ENCODE peak calls at places on chromosomes 6 and 20, in six cellular contexts. One of them, this sample, is unnamed.

GRCh38 chr6:341914-342831 is 49.4 kb upstream of the IRF4 start:
- DNase-seq in neuronal stem cell: no peak
- DNase-seq in HCT116: no peak
- DNase-seq in HepG2: no peak
- DNase-seq in Karpas-422: no peak
- DNase-seq in GM23338: no peak
- DNase-seq in this sample: no peak

GRCh38 chr20:17024513-17025105 is 202.2 kb upstream of the PCSK2 start:
- DNase-seq in neuronal stem cell: peak; percentile 48
- DNase-seq in HCT116: peak; percentile 42
- DNase-seq in HepG2: peak; percentile 84
- DNase-seq in Karpas-422: no peak
- DNase-seq in GM23338: peak; percentile 64
- DNase-seq in this sample: no peak

GRCh38 chr6:35080016-35080680 is 61.0 kb downstream of the TCP11 start:
- DNase-seq in neuronal stem cell: no peak
- DNase-seq in HCT116: no peak
- DNase-seq in HepG2: no peak
- DNase-seq in Karpas-422: no peak
- DNase-seq in GM23338: no peak
- DNase-seq in this sample: no peak

GRCh38 chr6:45327956-45328522 is at the start of gene RUNX2:
- DNase-seq in neuronal stem cell: no peak
- DNase-seq in HCT116: no peak
- DNase-seq in HepG2: no peak
- DNase-seq in Karpas-422: no peak
- DNase-seq in GM23338: peak; percentile 28
- DNase-seq in this sample: no peak

GRCh38 chr20:43590036-43590391 is 723 bp upstream of the IFT52 start:
- DNase-seq in neuronal stem cell: no peak
- DNase-seq in HCT116: no peak
- DNase-seq in HepG2: peak; percentile 30
- DNase-seq in Karpas-422: no peak
- DNase-seq in GM23338: peak; percentile 47
- DNase-seq in this sample: no peak

GRCh38 chr6:63904844-63905243 is 269.2 kb downstream of the PHF3 start:
- DNase-seq in neuronal stem cell: no peak
- DNase-seq in HCT116: no peak
- DNase-seq in HepG2: no peak
- DNase-seq in Karpas-422: no peak
- DNase-seq in GM23338: no peak
- DNase-seq in this sample: peak; percentile 69

GRCh38 chr6:29561091-29561490 is 1.6 kb upstream of the UBD start:
- DNase-seq in neuronal stem cell: no peak
- DNase-seq in HCT116: no peak
- DNase-seq in HepG2: peak; percentile 43
- DNase-seq in Karpas-422: no peak
- DNase-seq in GM23338: no peak
- DNase-seq in this sample: no peak

GRCh38 chr20:63351811-63352591 is 9.1 kb downstream of the CHRNA4 start:
- DNase-seq in neuronal stem cell: no peak
- DNase-seq in HCT116: no peak
- DNase-seq in HepG2: no peak
- DNase-seq in Karpas-422: no peak
- DNase-seq in GM23338: peak; percentile 85
- DNase-seq in this sample: no peak

GRCh38 chr6:107192739-107193296 is 77.5 kb upstream of the BEND3 start:
- DNase-seq in neuronal stem cell: no peak
- DNase-seq in HCT116: no peak
- DNase-seq in HepG2: no peak
- DNase-seq in Karpas-422: no peak
- DNase-seq in GM23338: no peak
- DNase-seq in this sample: no peak

GRCh38 chr20:3199976-3200755 is 4.3 kb downstream of the DDRGK1 start:
- DNase-seq in neuronal stem cell: no peak
- DNase-seq in HCT116: no peak
- DNase-seq in HepG2: no peak
- DNase-seq in Karpas-422: no peak
- DNase-seq in GM23338: no peak
- DNase-seq in this sample: no peak

GRCh38 chr6:119575721-119576120 is 226.2 kb upstream of the MAN1A1 start:
- DNase-seq in neuronal stem cell: no peak
- DNase-seq in HCT116: no peak
- DNase-seq in HepG2: no peak
- DNase-seq in Karpas-422: no peak
- DNase-seq in GM23338: no peak
- DNase-seq in this sample: peak; percentile 84

GRCh38 chr6:3913077-3913957 is 64.1 kb downstream of the FAM50B start:
- DNase-seq in neuronal stem cell: no peak
- DNase-seq in HCT116: peak; percentile 69
- DNase-seq in HepG2: peak; percentile 99
- DNase-seq in Karpas-422: no peak
- DNase-seq in GM23338: no peak
- DNase-seq in this sample: no peak

GRCh38 chr6:164247106-164247505 is 832.6 kb downstream of the QKI start:
- DNase-seq in neuronal stem cell: peak; percentile 32
- DNase-seq in HCT116: no peak
- DNase-seq in HepG2: no peak
- DNase-seq in Karpas-422: no peak
- DNase-seq in GM23338: no peak
- DNase-seq in this sample: no peak

GRCh38 chr20:59618131-59618530 is 13.8 kb downstream of the PHACTR3 start:
- DNase-seq in neuronal stem cell: no peak
- DNase-seq in HCT116: no peak
- DNase-seq in HepG2: no peak
- DNase-seq in Karpas-422: no peak
- DNase-seq in GM23338: no peak
- DNase-seq in this sample: no peak

DNA sequence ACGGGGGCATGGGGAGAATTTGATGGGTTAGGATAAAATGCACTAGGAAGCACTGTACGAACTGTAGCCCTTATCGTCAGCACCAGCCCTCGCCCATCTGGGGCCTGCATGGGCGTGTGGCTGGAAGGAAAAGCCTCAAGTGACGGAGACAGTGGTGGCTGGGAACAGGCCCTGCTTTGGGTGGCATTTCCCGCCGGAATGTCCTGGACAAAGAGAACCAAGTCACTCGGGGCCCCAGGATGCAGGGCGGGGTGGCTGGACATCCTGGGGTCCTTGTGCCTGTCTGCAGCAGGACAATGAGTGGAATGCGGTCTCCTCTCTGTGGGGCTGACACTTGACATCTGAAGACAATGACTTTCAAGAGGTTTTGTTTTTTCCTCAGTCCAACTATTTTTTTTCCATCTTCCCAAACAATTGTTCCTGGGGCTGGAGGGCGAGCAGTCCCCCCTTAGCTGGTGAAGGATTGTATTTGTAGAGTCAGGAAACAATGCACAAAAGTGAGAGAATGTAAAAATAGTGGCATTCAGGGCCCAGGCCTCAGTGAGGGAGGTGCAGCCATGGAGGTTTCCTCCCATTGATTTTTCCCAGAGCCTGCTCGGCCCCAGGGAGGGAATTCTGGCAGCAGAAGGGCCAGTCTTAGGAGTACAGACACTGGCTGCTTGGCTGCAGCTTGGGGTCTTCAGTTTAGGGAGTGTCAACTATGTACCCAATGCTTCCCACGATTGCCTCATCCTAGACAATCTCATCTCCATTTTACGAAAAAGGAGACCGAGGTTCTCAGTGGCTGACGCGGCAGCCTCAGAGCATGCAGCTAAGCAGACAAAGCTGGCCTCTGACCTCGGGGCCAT is 64.4 kb downstream of the PREX1 start:
- DNase-seq in neuronal stem cell: peak; percentile 48
- DNase-seq in HCT116: no peak
- DNase-seq in HepG2: no peak
- DNase-seq in Karpas-422: no peak
- DNase-seq in GM23338: peak; percentile 17
- DNase-seq in this sample: no peak
- H3K4me2 ChIP-seq in neuronal stem cell: no peak overlapping the region
- H3K4me2 ChIP-seq in HCT116: no peak overlapping the region
- H3K4me2 ChIP-seq in HepG2: no peak overlapping the region
- H3K4me2 ChIP-seq in Karpas-422: no peak overlapping the region
- H3K4me2 ChIP-seq in GM23338: no peak overlapping the region
- H3K4me2 ChIP-seq in this sample: no peak overlapping the region

DNA sequence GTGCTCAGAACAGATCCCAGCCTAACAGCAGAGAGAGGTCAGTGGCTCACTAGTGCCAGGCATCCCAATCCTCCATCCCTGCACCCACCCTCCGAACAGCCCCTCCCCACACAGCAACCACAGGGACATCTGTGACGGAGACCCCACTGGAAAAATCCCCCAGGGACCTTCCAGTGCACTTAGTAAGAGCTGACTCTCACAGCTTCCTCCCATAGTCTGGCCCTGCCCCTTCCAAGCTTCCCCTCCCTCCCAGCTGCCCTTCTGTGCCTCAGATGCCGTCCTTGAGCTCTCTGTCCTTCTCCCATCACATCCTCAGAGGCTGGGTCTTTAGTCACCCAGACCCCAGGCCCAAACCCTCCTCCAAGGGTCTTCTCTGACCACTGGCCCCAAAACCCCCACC is 9.7 kb upstream of the THBS2 start:
- DNase-seq in neuronal stem cell: no peak
- DNase-seq in HCT116: no peak
- DNase-seq in HepG2: no peak
- DNase-seq in Karpas-422: no peak
- DNase-seq in GM23338: no peak
- DNase-seq in this sample: no peak
- H3K4me2 ChIP-seq in neuronal stem cell: no peak overlapping the region
- H3K4me2 ChIP-seq in HCT116: no peak overlapping the region
- H3K4me2 ChIP-seq in HepG2: no peak overlapping the region
- H3K4me2 ChIP-seq in Karpas-422: no peak overlapping the region
- H3K4me2 ChIP-seq in GM23338: no peak overlapping the region
- H3K4me2 ChIP-seq in this sample: no peak overlapping the region

DNA sequence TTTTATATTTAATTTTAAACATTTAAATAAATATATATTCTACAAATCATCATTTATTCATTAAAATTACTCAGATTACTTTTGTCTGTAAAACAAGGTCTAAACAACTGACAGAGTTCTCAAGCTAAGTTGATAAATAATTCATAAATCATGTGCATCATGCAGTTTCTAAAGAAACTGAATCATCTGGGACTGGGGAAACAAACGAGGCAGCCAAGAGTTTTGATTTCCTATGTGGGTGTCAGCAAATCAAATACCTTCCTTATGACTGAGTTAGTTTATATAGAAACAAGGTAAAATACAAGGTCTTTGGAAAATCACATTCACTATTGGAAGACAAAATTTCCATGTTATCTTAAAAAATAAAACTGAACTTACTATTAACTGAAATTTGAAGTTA is 149.9 kb upstream of the BEND6 start:
- DNase-seq in neuronal stem cell: no peak
- DNase-seq in HCT116: no peak
- DNase-seq in HepG2: no peak
- DNase-seq in Karpas-422: no peak
- DNase-seq in GM23338: no peak
- DNase-seq in this sample: no peak
- H3K4me2 ChIP-seq in neuronal stem cell: no peak overlapping the region
- H3K4me2 ChIP-seq in HCT116: peak overlapping the region; percentile 1
- H3K4me2 ChIP-seq in HepG2: no peak overlapping the region
- H3K4me2 ChIP-seq in Karpas-422: no peak overlapping the region
- H3K4me2 ChIP-seq in GM23338: no peak overlapping the region
- H3K4me2 ChIP-seq in this sample: no peak overlapping the region

GRCh38 chr6:131213501-131213990 is 78.3 kb downstream of the AKAP7 start:
- DNase-seq in neuronal stem cell: no peak
- DNase-seq in HCT116: no peak
- DNase-seq in HepG2: no peak
- DNase-seq in Karpas-422: no peak
- DNase-seq in GM23338: no peak
- DNase-seq in this sample: no peak
- H3K4me2 ChIP-seq in neuronal stem cell: no peak overlapping the region
- H3K4me2 ChIP-seq in HCT116: no peak overlapping the region
- H3K4me2 ChIP-seq in HepG2: no peak overlapping the region
- H3K4me2 ChIP-seq in Karpas-422: no peak overlapping the region
- H3K4me2 ChIP-seq in GM23338: no peak overlapping the region
- H3K4me2 ChIP-seq in this sample: no peak overlapping the region

GRCh38 chr6:149766156-149766768 is 16.7 kb downstream of the PCMT1 start:
- DNase-seq in neuronal stem cell: no peak
- DNase-seq in HCT116: no peak
- DNase-seq in HepG2: no peak
- DNase-seq in Karpas-422: no peak
- DNase-seq in GM23338: no peak
- DNase-seq in this sample: no peak

GRCh38 chr6:149755300-149756260 is 6.0 kb downstream of the PCMT1 start:
- DNase-seq in neuronal stem cell: no peak
- DNase-seq in HCT116: no peak
- DNase-seq in HepG2: no peak
- DNase-seq in Karpas-422: no peak
- DNase-seq in GM23338: no peak
- DNase-seq in this sample: no peak

GRCh38 chr6:149756261-149756636 is 6.7 kb downstream of the PCMT1 start:
- DNase-seq in neuronal stem cell: no peak
- DNase-seq in HCT116: no peak
- DNase-seq in HepG2: no peak
- DNase-seq in Karpas-422: no peak
- DNase-seq in GM23338: no peak
- DNase-seq in this sample: no peak

GRCh38 chr6:149763866-149764265 is 14.3 kb downstream of the PCMT1 start:
- DNase-seq in neuronal stem cell: no peak
- DNase-seq in HCT116: no peak
- DNase-seq in HepG2: no peak
- DNase-seq in Karpas-422: no peak
- DNase-seq in GM23338: no peak
- DNase-seq in this sample: no peak

GRCh38 chr6:149761438-149761837 is 11.9 kb downstream of the PCMT1 start:
- DNase-seq in neuronal stem cell: no peak
- DNase-seq in HCT116: no peak
- DNase-seq in HepG2: no peak
- DNase-seq in Karpas-422: no peak
- DNase-seq in GM23338: no peak
- DNase-seq in this sample: peak; percentile 6
- H3K4me2 ChIP-seq in neuronal stem cell: no peak overlapping the region
- H3K4me2 ChIP-seq in HCT116: no peak overlapping the region
- H3K4me2 ChIP-seq in HepG2: no peak overlapping the region
- H3K4me2 ChIP-seq in Karpas-422: no peak overlapping the region
- H3K4me2 ChIP-seq in GM23338: no peak overlapping the region
- H3K4me2 ChIP-seq in this sample: no peak overlapping the region

DNA sequence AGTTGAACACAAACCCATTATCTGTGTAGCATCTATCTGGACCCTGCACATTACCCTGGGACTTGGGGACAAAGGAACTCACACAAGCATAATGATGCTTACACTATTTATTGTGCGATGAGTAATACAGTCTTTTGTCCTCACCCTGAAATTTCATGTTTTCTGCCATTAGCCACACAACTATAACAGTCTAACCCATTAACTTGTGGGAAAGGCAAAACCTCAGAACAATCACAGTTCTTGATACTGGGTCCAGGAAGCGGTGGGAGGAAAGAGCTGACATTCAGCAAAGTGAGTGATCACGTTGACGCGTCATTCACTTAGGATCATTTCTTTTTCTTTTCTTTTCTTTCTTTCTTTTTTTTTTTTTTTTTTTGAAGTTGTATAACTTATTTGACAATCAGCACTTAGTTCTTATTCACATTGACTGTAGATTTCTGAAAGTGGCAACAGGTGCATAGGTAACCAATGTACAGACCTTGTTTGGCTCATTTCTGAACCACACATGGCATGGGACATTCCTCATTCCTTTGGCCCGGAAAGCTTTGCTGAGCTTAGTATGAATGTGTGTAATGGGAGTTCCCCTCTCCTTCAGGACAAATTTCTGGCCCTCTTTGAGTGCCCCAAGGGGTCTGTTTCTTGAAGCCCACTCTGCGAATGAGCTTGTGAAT is 94.9 kb upstream of the CNKSR3 start:
- DNase-seq in neuronal stem cell: no peak
- DNase-seq in HCT116: no peak
- DNase-seq in HepG2: no peak
- DNase-seq in Karpas-422: no peak
- DNase-seq in GM23338: no peak
- DNase-seq in this sample: no peak
- H3K4me2 ChIP-seq in neuronal stem cell: no peak overlapping the region
- H3K4me2 ChIP-seq in HCT116: no peak overlapping the region
- H3K4me2 ChIP-seq in HepG2: no peak overlapping the region
- H3K4me2 ChIP-seq in Karpas-422: no peak overlapping the region
- H3K4me2 ChIP-seq in GM23338: no peak overlapping the region
- H3K4me2 ChIP-seq in this sample: no peak overlapping the region

GRCh38 chr20:57263127-57263609 is 3.3 kb downstream of the BMP7 start:
- DNase-seq in neuronal stem cell: no peak
- DNase-seq in HCT116: no peak
- DNase-seq in HepG2: no peak
- DNase-seq in Karpas-422: no peak
- DNase-seq in GM23338: no peak
- DNase-seq in this sample: no peak
- H3K4me2 ChIP-seq in neuronal stem cell: peak overlapping the region; percentile 20
- H3K4me2 ChIP-seq in HCT116: no peak overlapping the region
- H3K4me2 ChIP-seq in HepG2: no peak overlapping the region
- H3K4me2 ChIP-seq in Karpas-422: no peak overlapping the region
- H3K4me2 ChIP-seq in GM23338: peak overlapping the region; percentile 96
- H3K4me2 ChIP-seq in this sample: no peak overlapping the region